ENCODE peak calls at places on chromosomes 4 and X, in nine cellular contexts. P, N, T, Z, V, J, H, O and D are unnamed samples.

GRCh38 chr4:55754754-55755350 is 64.7 kb upstream of the EXOC1L start:
- DNase-seq in Z (no peak), N (peak), O (no peak), V (no peak), T (peak), H (no peak), P (no peak), J (no peak), D (no peak)

GRCh38 chrX:53714580-53715335 is 28.2 kb upstream of the HUWE1 start:
- DNase-seq in O (no peak), P (no peak), H (no peak), Z (no peak), V (peak), J (no peak), N (peak), T (peak), D (peak)

GRCh38 chr4:32985256-32985655 is 2265.1 kb downstream of the PCDH7 start:
- DNase-seq in J (no peak), N (no peak), Z (no peak), V (no peak), O (no peak), T (peak), P (no peak), H (no peak), D (no peak)

GRCh38 chr4:2256781-2257191 is 5.1 kb downstream of the MXD4 start:
- DNase-seq in H (no peak), T (peak), Z (no peak), O (peak), N (peak), P (peak), J (peak), V (no peak), D (peak)

GRCh38 chr4:17448689-17449088 is 63.2 kb downstream of the QDPR start:
- DNase-seq in J (no peak), N (peak), P (no peak), Z (no peak), V (no peak), O (no peak), H (no peak), T (peak), D (no peak)

GRCh38 chr4:10281996-10282395 is 165.4 kb upstream of the WDR1 start:
- DNase-seq in N (no peak), P (no peak), H (no peak), O (no peak), V (no peak), Z (no peak), T (peak), J (no peak), D (no peak)

GRCh38 chrX:79259073-79259689 is 108.0 kb downstream of the ITM2A start:
- DNase-seq in J (no peak), Z (no peak), O (no peak), V (no peak), N (no peak), P (peak), H (no peak), T (peak), D (peak)

GRCh38 chr4:21948347-21949072 is at the start of gene KCNIP4:
- DNase-seq in Z (no peak), P (no peak), V (peak), O (peak), N (no peak), T (peak), J (no peak), H (no peak), D (peak)

GRCh38 chr4:64095398-64095797 is 313.9 kb downstream of the TECRL start:
- DNase-seq in N (no peak), P (no peak), O (no peak), Z (no peak), T (no peak), H (no peak), V (no peak), J (no peak), D (no peak)

GRCh38 chr4:143046454-143046853 is 138.3 kb upstream of the USP38 start:
- DNase-seq in Z (no peak), H (no peak), P (no peak), N (no peak), T (no peak), J (no peak), O (no peak), V (no peak), D (no peak)

GRCh38 chr4:53267026-53267425 is 98.8 kb downstream of the SCFD2 start:
- DNase-seq in H (no peak), O (no peak), N (no peak), P (no peak), V (no peak), Z (no peak), T (no peak), J (no peak), D (no peak)

GRCh38 chr4:38344929-38345328 is 319.1 kb upstream of the KLF3 start:
- DNase-seq in Z (no peak), V (no peak), P (no peak), H (no peak), T (no peak), O (no peak), N (no peak), J (no peak), D (no peak)

GRCh38 chr4:73075832-73076231 is 6.3 kb upstream of the COX18 start:
- DNase-seq in N (no peak), H (no peak), V (no peak), T (no peak), P (no peak), O (no peak), J (no peak), Z (no peak), D (no peak)

GRCh38 chr4:108959497-108959896 is 196.6 kb upstream of the ETNPPL start:
- DNase-seq in J (no peak), H (no peak), P (no peak), V (no peak), O (no peak), T (no peak), N (no peak), Z (no peak), D (no peak)

GRCh38 chrX:150587585-150588503 is 19.4 kb downstream of the MTM1 start:
- DNase-seq in P (no peak), N (peak), V (no peak), H (no peak), O (no peak), J (no peak), T (peak), Z (peak), D (peak)

GRCh38 chr4:140673729-140674128 is 82.5 kb downstream of the TBC1D9 start:
- DNase-seq in H (peak), O (no peak), V (no peak), P (no peak), N (no peak), Z (no peak), T (no peak), J (no peak), D (no peak)

GRCh38 chr4:141464366-141464765 is 172.0 kb upstream of the IL15 start:
- DNase-seq in N (no peak), H (no peak), V (no peak), Z (no peak), J (no peak), O (no peak), T (no peak), P (no peak), D (no peak)

GRCh38 chr4:111434581-111434980 is 710.7 kb upstream of the FAM241A start:
- DNase-seq in N (no peak), T (peak), V (no peak), H (no peak), J (no peak), P (no peak), O (no peak), Z (no peak), D (no peak)

GRCh38 chr4:130808492-130808891 is 1712.5 kb downstream of the C4orf33 start:
- DNase-seq in J (no peak), H (no peak), Z (no peak), V (peak), P (no peak), T (peak), O (no peak), N (peak), D (no peak)

GRCh38 chr4:52919451-52919850 is 57.3 kb downstream of the RASL11B start:
- DNase-seq in V (no peak), Z (no peak), T (no peak), O (no peak), P (no peak), H (no peak), J (no peak), N (no peak), D (no peak)

GRCh38 chrX:31340587-31340986 is 268.7 kb upstream of the FTHL17 start:
- DNase-seq in Z (no peak), N (no peak), J (no peak), P (no peak), O (no peak), T (no peak), H (no peak), V (no peak), D (no peak)

GRCh38 chrX:111322231-111322855 is 52.1 kb upstream of the CAPN6 start:
- DNase-seq in T (no peak), Z (no peak), J (no peak), H (no peak), O (no peak), V (no peak), N (no peak), P (no peak), D (no peak)

GRCh38 chr4:98558366-98558765 is 100.0 kb downstream of the TSPAN5 start:
- DNase-seq in N (no peak), T (no peak), J (no peak), H (no peak), V (peak), Z (no peak), O (no peak), P (no peak), D (no peak)

GRCh38 chrX:132648870-132649269 is 160.0 kb upstream of the MBNL3 start:
- DNase-seq in V (no peak), J (no peak), N (no peak), P (no peak), Z (no peak), T (peak), O (no peak), H (no peak), D (no peak)

GRCh38 chr4:80184053-80184790 is 13.1 kb upstream of the PRDM8 start:
- DNase-seq in T (peak), O (peak), P (peak), H (no peak), J (peak), Z (peak), N (peak), V (peak), D (peak)

GRCh38 chr4:183348706-183349659 is 26.8 kb upstream of the CLDN24 start:
- DNase-seq in V (no peak), N (peak), O (no peak), J (no peak), Z (no peak), P (no peak), H (peak), T (peak), D (no peak)

DNA sequence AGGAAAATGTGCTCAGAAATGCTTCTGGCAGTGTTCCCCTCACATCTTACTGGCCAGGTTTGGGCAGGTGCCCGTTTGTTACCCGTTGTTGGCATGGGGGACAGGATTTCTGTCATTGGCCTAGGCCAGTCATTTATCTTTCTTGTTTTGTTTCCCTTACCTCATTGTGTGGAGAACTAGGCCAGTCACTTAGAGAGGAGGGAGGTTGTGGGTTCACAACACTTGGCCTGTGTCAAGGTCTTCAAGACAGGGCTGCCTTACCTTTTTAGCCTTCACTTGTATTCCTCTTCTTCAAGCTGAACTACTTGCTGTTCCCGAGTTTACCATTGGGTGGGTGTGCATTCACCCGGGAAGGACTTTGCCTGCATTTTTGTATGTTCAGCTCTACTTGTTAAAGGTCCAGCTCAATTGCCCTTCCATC is 17.7 kb downstream of the SNX25 start:
- DNase-seq in J (no peak), Z (no peak), H (no peak), P (no peak), V (peak), T (no peak), N (peak), O (no peak), D (no peak)
- TF ChIP-seq CTCF in J (no peak), Z (no peak), H (no peak), P (peak), V (peak), T (peak), N (no peak), O (no peak), D (no peak)

GRCh38 chr4:85808864-85809263 is 333.9 kb downstream of the ARHGAP24 start:
- DNase-seq in J (no peak), T (no peak), O (no peak), N (no peak), H (no peak), V (no peak), P (no peak), Z (no peak), D (no peak)

GRCh38 chr4:85808104-85808503 is 333.2 kb downstream of the ARHGAP24 start:
- DNase-seq in N (no peak), J (no peak), P (no peak), T (no peak), V (peak), O (no peak), Z (no peak), H (no peak), D (no peak)

GRCh38 chr4:85806346-85806745 is 331.4 kb downstream of the ARHGAP24 start:
- DNase-seq in T (no peak), O (no peak), Z (no peak), V (no peak), N (no peak), P (no peak), H (no peak), J (no peak), D (no peak)

GRCh38 chr4:85803846-85804245 is 328.9 kb downstream of the ARHGAP24 start:
- DNase-seq in N (no peak), T (no peak), Z (no peak), J (no peak), P (no peak), H (no peak), V (no peak), O (no peak), D (no peak)

DNA sequence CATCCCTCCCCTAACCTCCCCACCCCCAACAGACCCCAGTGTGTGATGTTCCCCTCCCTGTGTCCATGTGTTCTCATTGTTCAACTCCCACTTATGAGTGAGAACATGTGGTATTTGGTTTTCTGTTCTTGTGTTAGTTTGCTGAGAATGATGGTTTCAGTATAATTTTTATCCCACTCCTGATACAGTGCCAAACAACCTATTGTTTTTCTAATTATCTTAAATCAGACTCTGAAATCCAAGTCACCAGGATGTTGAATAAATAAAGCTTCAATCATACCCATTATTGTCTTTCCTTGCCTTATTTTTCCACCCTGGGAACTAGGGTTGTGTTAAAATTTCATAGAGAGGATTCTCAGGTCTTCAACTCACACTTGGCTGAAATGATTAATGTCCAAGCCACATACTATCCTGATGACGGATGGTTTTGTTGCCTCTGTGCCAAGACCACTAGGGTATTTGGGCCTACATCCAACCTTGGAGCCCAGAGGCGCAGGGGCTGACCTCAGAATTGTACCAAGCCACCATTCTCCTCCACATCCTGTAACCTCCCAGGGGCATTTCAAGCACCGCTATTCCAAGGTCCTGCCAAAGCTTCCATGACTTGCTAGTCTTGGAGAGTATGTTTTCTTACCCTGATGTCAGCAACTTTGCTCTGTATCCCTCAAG is 332.4 kb downstream of the ARHGAP24 start:
- DNase-seq in J (no peak), Z (no peak), T (peak), O (peak), V (no peak), H (no peak), P (peak), N (peak), D (no peak)
- H3K4me3 ChIP-seq in J (no peak), Z (no peak), T (no peak), O (no peak), V (no peak), H (no peak), P (no peak), N (no peak), D (no peak)

DNA sequence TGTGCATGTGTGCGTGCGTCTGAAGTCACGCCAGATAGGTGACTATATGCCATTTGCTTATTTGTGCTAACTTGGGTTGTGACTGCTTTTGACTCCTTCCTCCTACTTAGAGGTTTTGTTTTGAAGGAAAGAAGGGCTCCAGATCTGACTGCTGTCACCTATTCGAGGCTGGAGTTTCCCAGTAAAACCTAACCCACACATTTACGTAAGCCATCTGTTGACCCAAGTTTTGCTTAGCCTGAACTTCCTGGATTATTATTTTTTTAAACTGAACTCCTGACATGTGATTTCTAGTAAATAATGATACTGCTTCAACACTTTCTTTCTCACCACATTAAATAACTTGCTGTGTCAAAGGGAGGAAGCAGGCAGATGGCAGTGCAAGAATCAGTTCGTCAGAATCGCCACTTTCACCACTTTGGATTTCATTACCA is 41.5 kb downstream of the DTHD1 start:
- DNase-seq in P (no peak), J (no peak), T (no peak), N (no peak), H (no peak), Z (no peak), V (no peak), O (no peak), D (no peak)
- TF ChIP-seq CTCF in P (no peak), J (no peak), T (no peak), N (no peak), H (no peak), Z (no peak), V (no peak), O (no peak), D (no peak)

DNA sequence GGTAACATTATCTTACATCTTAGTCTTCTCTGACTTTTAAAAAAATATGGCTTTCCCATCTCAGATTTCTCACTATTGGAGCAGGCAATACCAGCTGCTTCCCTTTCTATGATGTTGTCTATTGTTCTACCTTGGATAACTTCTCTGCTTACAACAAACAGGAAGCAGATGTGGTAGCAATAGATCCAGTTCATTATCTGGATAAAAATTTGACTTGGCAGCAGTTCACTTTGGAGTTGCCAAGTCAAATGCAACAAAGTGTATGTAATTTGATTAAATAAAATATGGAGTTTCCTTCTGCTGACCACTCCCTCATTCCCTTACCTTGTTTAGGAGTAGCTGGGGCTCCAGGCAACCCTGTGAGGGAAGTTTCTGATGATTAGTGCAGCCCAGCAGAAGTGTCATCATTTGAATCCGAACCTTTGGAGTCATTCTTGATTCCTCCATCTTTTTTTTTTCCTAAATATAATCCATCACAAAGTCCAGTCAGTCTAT is 72.0 kb upstream of the GPRIN3 start:
- DNase-seq in J (no peak), N (peak), V (no peak), T (peak), P (no peak), Z (no peak), H (no peak), O (no peak), D (no peak)
- H3K4me3 ChIP-seq in J (no peak), N (no peak), V (no peak), T (no peak), P (no peak), Z (no peak), H (no peak), O (no peak), D (no peak)

GRCh38 chr4:107379054-107379869 is 340.8 kb downstream of the PAPSS1 start:
- DNase-seq in N (peak), O (no peak), J (no peak), Z (no peak), H (no peak), T (peak), V (peak), P (no peak), D (no peak)

GRCh38 chr4:107376293-107376692 is 340.2 kb upstream of the DKK2 start:
- DNase-seq in Z (no peak), O (no peak), H (no peak), P (no peak), V (no peak), N (no peak), J (no peak), T (no peak), D (no peak)

GRCh38 chr4:107380190-107380589 is 339.8 kb downstream of the PAPSS1 start:
- DNase-seq in N (no peak), T (no peak), O (no peak), H (no peak), P (no peak), Z (no peak), J (no peak), V (no peak), D (no peak)

DNA sequence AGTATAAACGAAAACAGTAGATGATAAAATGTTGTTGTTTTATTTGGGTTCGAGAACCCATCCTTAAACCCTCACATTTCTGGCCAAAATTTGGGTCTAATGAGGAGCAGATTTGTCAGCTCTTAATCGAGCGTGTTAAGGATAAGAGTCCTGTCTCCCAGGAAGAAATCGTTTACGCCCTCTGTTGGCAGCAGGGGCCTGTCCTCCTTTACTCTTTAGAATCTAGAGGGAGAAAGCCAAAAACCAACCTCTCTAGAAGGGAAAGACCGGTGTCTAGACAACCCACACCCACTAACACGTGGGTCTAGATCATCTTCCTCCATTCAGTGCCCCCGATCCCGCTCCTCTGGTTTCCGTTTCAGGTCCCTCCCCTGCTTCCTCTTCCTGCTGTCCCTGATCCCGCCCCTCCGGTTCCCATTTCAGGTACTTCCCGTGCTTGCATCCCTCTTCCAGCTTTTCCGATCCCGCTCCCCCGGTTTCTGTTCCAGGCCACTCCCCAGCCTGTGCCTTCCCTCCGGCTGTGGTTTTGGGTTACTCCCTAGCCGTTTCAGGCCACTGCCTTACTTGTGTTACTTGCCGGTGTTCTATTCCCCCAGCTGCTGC is 339.1 kb downstream of the PAPSS1 start:
- DNase-seq in O (no peak), Z (no peak), J (no peak), V (peak), T (no peak), P (no peak), H (no peak), N (no peak), D (no peak)
- TF ChIP-seq CTCF in O (no peak), Z (no peak), J (no peak), V (peak), T (no peak), P (no peak), H (peak), N (no peak), D (no peak)

DNA sequence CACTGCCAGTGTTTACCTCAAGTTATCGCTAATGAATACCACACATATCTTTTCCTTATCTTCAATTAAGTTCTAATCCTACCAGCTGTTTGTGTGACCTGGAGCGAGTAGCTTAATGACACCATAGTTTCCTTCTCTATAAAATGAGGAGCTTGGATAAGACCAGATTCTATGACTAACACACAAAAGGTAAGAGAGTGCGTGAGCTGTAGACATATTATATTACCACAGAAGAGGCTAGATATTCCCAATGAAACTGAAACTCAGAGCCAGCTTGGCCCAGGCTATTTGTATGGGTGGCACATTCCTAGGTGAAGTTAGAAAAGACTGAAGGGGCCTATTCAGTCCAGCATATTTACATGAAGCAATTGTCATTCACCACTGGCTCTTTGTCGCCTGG is 30.2 kb downstream of the ASB5 start:
- DNase-seq in T (peak), J (no peak), H (no peak), Z (no peak), P (no peak), N (peak), V (peak), O (no peak), D (no peak)
- H3K4me3 ChIP-seq in T (no peak), J (no peak), H (no peak), Z (no peak), P (no peak), N (no peak), V (no peak), O (peak), D (no peak)